ENCODE peak calls at places on chromosomes 16 and 17, in six cellular contexts. A is WTC11, V is H1, Z is K562, H is GM12878, G is HepG2. W is an unnamed sample.

GRCh38 chr17:80738987-80739730 is 194.5 kb downstream of the RPTOR start:
- DNase-seq in A (no peak), V (no peak), Z (no peak), H (no peak), G (no peak), W (no peak)

GRCh38 chr16:57435838-57436237 is 11.3 kb downstream of the CIAPIN1 start:
- DNase-seq in A (no peak), V (no peak), Z (no peak), H (no peak), G (no peak), W (no peak)

GRCh38 chr17:37710344-37710886 is 34.4 kb downstream of the HNF1B start:
- DNase-seq in A (peak; percentile 71), V (peak; percentile 73), Z (peak; percentile 63), H (no peak), G (peak; percentile 99), W (peak; percentile 95)

GRCh38 chr16:58614212-58614611 is 15.4 kb downstream of the CNOT1 start:
- DNase-seq in A (no peak), V (no peak), Z (no peak), H (no peak), G (no peak), W (no peak)

GRCh38 chr17:19376799-19377198 is 1.5 kb upstream of the MAPK7 start:
- DNase-seq in A (no peak), V (no peak), Z (no peak), H (no peak), G (no peak), W (no peak)

GRCh38 chr16:21524068-21524751 is 75.2 kb upstream of the METTL9 start:
- DNase-seq in A (no peak), V (no peak), Z (no peak), H (no peak), G (peak; percentile 71), W (no peak)

GRCh38 chr16:11245988-11246387 is 10.0 kb downstream of the SOCS1 start:
- DNase-seq in A (no peak), V (no peak), Z (no peak), H (no peak), G (no peak), W (no peak)

GRCh38 chr17:80780381-80781187 is 211.1 kb upstream of the CHMP6 start:
- DNase-seq in A (no peak), V (no peak), Z (no peak), H (peak; percentile 61), G (no peak), W (no peak)

GRCh38 chr17:35080536-35080935 is 17.0 kb upstream of the RFFL start:
- DNase-seq in A (no peak), V (no peak), Z (no peak), H (peak; percentile 80), G (no peak), W (no peak)

GRCh38 chr17:57281887-57282653 is 25.7 kb downstream of the MSI2 start:
- DNase-seq in A (no peak), V (no peak), Z (no peak), H (no peak), G (no peak), W (no peak)

GRCh38 chr17:40598928-40599627 is 33.8 kb upstream of the CCR7 start:
- DNase-seq in A (no peak), V (no peak), Z (no peak), H (peak; percentile 97), G (no peak), W (no peak)

GRCh38 chr17:47717261-47717697 is 15.8 kb upstream of the TBX21 start:
- DNase-seq in A (no peak), V (no peak), Z (peak; percentile 69), H (no peak), G (no peak), W (peak; percentile 37)

GRCh38 chr16:8916541-8917225 is 34.5 kb downstream of the LITAFD start:
- DNase-seq in A (no peak), V (no peak), Z (no peak), H (no peak), G (no peak), W (no peak)

GRCh38 chr16:79723583-79724168 is 123.1 kb upstream of the MAF start:
- DNase-seq in A (peak; percentile 11), V (no peak), Z (no peak), H (no peak), G (no peak), W (peak; percentile 11)

GRCh38 chr16:57859331-57859730 is 57.0 kb upstream of the KIFC3 start:
- DNase-seq in A (peak; percentile 41), V (no peak), Z (peak; percentile 52), H (no peak), G (peak; percentile 67), W (peak; percentile 77)

GRCh38 chr17:38320482-38320881 is 23.3 kb downstream of the GPR179 start:
- DNase-seq in A (no peak), V (no peak), Z (no peak), H (no peak), G (no peak), W (no peak)

GRCh38 chr17:63774141-63774981 is at the start of gene DDX42:
- DNase-seq in A (peak; percentile 91), V (no peak), Z (peak; percentile 83), H (no peak), G (peak; percentile 64), W (peak; percentile 94)

GRCh38 chr17:30369995-30370394 is 8.7 kb upstream of the CPD start:
- DNase-seq in A (no peak), V (no peak), Z (no peak), H (no peak), G (no peak), W (no peak)
- TF ChIP-seq CREB1 in A (no peak), V (no peak), Z (no peak), H (no peak), G (no peak), W (no peak)

GRCh38 chr16:71399801-71400563 is 41.5 kb downstream of the CALB2 start:
- DNase-seq in A (no peak), V (no peak), Z (no peak), H (no peak), G (no peak), W (no peak)
- TF ChIP-seq CREB1 in A (no peak), V (no peak), Z (no peak), H (no peak), G (no peak), W (no peak)

GRCh38 chr16:85227262-85227923 is 115.1 kb upstream of the CIBAR2 start:
- DNase-seq in A (no peak), V (no peak), Z (no peak), H (peak; percentile 98), G (no peak), W (no peak)
- TF ChIP-seq CREB1 in A (no peak), V (no peak), Z (no peak), H (peak; percentile 55), G (no peak), W (no peak)

GRCh38 chr17:72122668-72123495 is 2.1 kb downstream of the SOX9 start:
- DNase-seq in A (peak; percentile 47), V (peak; percentile 64), Z (no peak), H (no peak), G (peak; percentile 86), W (peak; percentile 64)
- TF ChIP-seq CREB1 in A (no peak), V (peak; percentile 21), Z (no peak), H (no peak), G (no peak), W (no peak)

GRCh38 chr17:51166198-51166986 is at the start of gene NME2:
- DNase-seq in A (peak; percentile 92), V (peak; percentile 96), Z (peak; percentile 96), H (peak; percentile 40), G (peak; percentile 89), W (peak; percentile 93)

GRCh38 chr17:51169340-51169739 is 3.1 kb downstream of the NME2 start:
- DNase-seq in A (no peak), V (no peak), Z (no peak), H (no peak), G (no peak), W (no peak)

GRCh38 chr17:51166987-51167931 is 1.0 kb downstream of the NME2 start:
- DNase-seq in A (peak; percentile 60), V (peak; percentile 80), Z (peak; percentile 84), H (no peak), G (peak; percentile 59), W (peak; percentile 66)

GRCh38 chr17:51164911-51165679 is 1.1 kb upstream of the NME2 start:
- DNase-seq in A (peak; percentile 29), V (no peak), Z (no peak), H (no peak), G (peak; percentile 28), W (peak; percentile 43)

DNA sequence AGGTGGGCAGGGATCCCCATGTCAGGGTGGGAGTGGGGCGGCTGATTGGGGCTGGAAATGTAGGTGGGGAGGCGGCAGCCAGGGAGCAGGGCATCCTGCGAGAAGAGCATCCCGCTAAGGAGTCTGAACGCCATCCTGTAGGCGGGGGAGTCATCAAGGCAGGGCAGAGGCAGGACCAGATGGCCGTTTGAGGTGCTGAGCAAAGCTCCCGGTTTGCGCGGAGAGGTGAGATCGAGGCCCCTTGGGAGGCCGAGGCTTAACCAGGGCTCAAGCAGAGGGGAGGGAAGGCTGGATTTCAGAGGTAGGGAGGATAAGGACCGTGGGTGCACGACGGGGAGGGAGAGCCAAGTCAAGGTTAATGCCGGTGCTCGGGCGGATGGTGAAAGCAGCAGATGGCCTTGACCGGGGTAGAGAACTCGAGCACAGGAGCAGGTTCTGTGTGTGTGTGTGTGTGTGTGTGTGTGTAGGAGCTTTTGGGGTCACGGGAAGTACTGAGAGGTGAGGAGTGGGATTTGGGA is 472 bp upstream of the NME2 start:
- DNase-seq in A (peak; percentile 38), V (peak; percentile 63), Z (peak; percentile 42), H (no peak), G (no peak), W (peak; percentile 50)
- TF ChIP-seq CREB1 in A (no peak), V (no peak), Z (no peak), H (peak; percentile 7), G (no peak), W (no peak)

GRCh38 chr17:14622622-14623101 is 321.8 kb downstream of the HS3ST3B1 start:
- DNase-seq in A (no peak), V (no peak), Z (no peak), H (no peak), G (no peak), W (no peak)
- TF ChIP-seq CREB1 in A (no peak), V (no peak), Z (no peak), H (no peak), G (no peak), W (no peak)